ENCODE peak calls at places on chromosomes 5 and 9, in four cellular contexts. Q, R, B and D are unnamed samples.

GRCh38 chr5:103037673-103038455 is 82.1 kb downstream of the GIN1 start:
- DNase-seq in B (no peak), Q (no peak), R (no peak), D (no peak)

GRCh38 chr5:97422678-97423077 is 239.6 kb upstream of the RIOK2 start:
- DNase-seq in Q (no peak), B (no peak), R (no peak), D (peak)

GRCh38 chr5:43216941-43217340 is 24.9 kb downstream of the NIM1K start:
- DNase-seq in Q (no peak), B (no peak), R (no peak), D (no peak)

GRCh38 chr5:62206150-62206829 is 99.7 kb upstream of the KIF2A start:
- DNase-seq in Q (no peak), R (no peak), B (no peak), D (no peak)

GRCh38 chr9:1273859-1274258 is 223.7 kb downstream of the DMRT2 start:
- DNase-seq in B (no peak), Q (no peak), R (no peak), D (no peak)

GRCh38 chr9:109286981-109287380 is 33.9 kb downstream of the EPB41L4B start:
- DNase-seq in Q (peak), R (no peak), B (no peak), D (no peak)

GRCh38 chr5:143181173-143181572 is 222.3 kb downstream of the NR3C1 start:
- DNase-seq in Q (no peak), B (no peak), R (no peak), D (no peak)

GRCh38 chr9:137789295-137789895 is 88.2 kb upstream of the CACNA1B start:
- DNase-seq in R (no peak), Q (no peak), B (no peak), D (no peak)

GRCh38 chr9:130137870-130138653 is 34.1 kb upstream of the NCS1 start:
- DNase-seq in Q (peak), R (no peak), B (no peak), D (peak)

GRCh38 chr5:159343295-159344094 is 13.2 kb upstream of the IL12B start:
- DNase-seq in B (no peak), Q (no peak), R (no peak), D (no peak)